ENCODE peak calls at places on chromosomes 12 and 14, in four cellular contexts. One of them, this sample, is unnamed.

GRCh38 chr14:76827696-76828301 is 1.6 kb downstream of the LRRC74A start:
- DNase-seq in heart right ventricle: peak
- DNase-seq in spleen: no peak
- DNase-seq in body of pancreas: peak
- DNase-seq in this sample: no peak

GRCh38 chr14:66643344-66643743 is 135.4 kb downstream of the GPHN start:
- DNase-seq in body of pancreas: no peak
- DNase-seq in heart right ventricle: no peak
- DNase-seq in spleen: no peak
- DNase-seq in this sample: no peak

GRCh38 chr12:113248046-113248825 is 27.0 kb downstream of the TPCN1 start:
- DNase-seq in heart right ventricle: no peak
- DNase-seq in body of pancreas: no peak
- DNase-seq in spleen: peak
- DNase-seq in this sample: no peak

GRCh38 chr12:25041006-25041741 is 92.3 kb upstream of the BCAT1 start:
- DNase-seq in heart right ventricle: peak
- DNase-seq in spleen: no peak
- DNase-seq in body of pancreas: no peak
- DNase-seq in this sample: no peak

GRCh38 chr12:82708507-82708906 is 21.8 kb downstream of the TMTC2 start:
- DNase-seq in heart right ventricle: peak
- DNase-seq in spleen: no peak
- DNase-seq in body of pancreas: peak
- DNase-seq in this sample: no peak

GRCh38 chr12:125005652-125006051 is 12.2 kb downstream of the BRI3BP start:
- DNase-seq in spleen: no peak
- DNase-seq in body of pancreas: no peak
- DNase-seq in heart right ventricle: no peak
- DNase-seq in this sample: no peak

GRCh38 chr12:53613821-53614220 is 12.4 kb downstream of the ATF7 start:
- DNase-seq in heart right ventricle: no peak
- DNase-seq in spleen: no peak
- DNase-seq in body of pancreas: no peak
- DNase-seq in this sample: no peak

GRCh38 chr12:79006306-79006705 is 141.7 kb downstream of the SYT1 start:
- DNase-seq in body of pancreas: no peak
- DNase-seq in spleen: no peak
- DNase-seq in heart right ventricle: no peak
- DNase-seq in this sample: no peak

GRCh38 chr14:35814371-35815005 is 5.4 kb upstream of the RALGAPA1 start:
- DNase-seq in spleen: no peak
- DNase-seq in heart right ventricle: peak
- DNase-seq in body of pancreas: peak
- DNase-seq in this sample: no peak

GRCh38 chr14:61469771-61470170 is 148.4 kb downstream of the PRKCH start:
- DNase-seq in spleen: no peak
- DNase-seq in heart right ventricle: no peak
- DNase-seq in body of pancreas: no peak
- DNase-seq in this sample: no peak

DNA sequence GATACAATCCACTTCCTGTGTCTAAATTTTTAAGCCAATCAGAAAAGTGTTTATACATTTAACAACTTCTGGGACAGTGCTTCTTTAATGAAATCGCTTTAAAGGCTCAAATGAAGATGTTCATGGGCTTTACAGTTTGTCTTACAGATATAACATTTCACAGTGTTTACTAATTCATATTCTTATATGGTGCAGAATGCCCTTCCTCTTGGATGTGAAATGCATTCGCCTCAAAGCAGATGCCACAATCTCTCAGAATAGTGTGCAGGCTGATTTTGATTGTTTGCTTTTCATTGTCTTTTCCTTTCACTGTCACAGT is 200.1 kb upstream of the FOXN3 start:
- DNase-seq in spleen: no peak
- DNase-seq in heart right ventricle: no peak
- DNase-seq in body of pancreas: no peak
- DNase-seq in this sample: no peak
- H3K4me3 ChIP-seq in spleen: no peak
- H3K4me3 ChIP-seq in heart right ventricle: peak
- H3K4me3 ChIP-seq in body of pancreas: no peak
- H3K4me3 ChIP-seq in this sample: peak

DNA sequence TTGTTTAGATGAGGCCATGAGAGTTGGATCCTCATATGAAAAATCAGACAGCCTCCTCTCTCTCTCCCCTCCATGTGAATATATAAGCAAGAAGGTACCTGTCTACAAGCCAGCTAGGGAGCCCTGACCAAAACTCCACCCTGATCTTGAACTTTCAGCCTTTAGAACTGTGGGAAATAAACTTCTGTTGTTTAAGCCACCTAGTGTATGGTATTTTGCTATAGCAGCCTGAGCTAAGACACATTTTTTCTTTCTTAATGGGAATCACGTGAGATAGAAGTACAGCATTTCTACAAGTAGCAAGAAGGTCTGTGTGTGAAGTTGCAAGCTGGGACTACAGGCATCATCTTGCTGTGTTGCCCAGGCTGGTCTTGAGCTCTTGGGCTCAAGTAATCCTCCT is 16.3 kb upstream of the ABHD12B start:
- DNase-seq in body of pancreas: no peak
- DNase-seq in heart right ventricle: no peak
- DNase-seq in spleen: no peak
- DNase-seq in this sample: no peak
- TF ChIP-seq CTCF in body of pancreas: no peak
- TF ChIP-seq CTCF in heart right ventricle: no peak
- TF ChIP-seq CTCF in spleen: no peak
- TF ChIP-seq CTCF in this sample: no peak

DNA sequence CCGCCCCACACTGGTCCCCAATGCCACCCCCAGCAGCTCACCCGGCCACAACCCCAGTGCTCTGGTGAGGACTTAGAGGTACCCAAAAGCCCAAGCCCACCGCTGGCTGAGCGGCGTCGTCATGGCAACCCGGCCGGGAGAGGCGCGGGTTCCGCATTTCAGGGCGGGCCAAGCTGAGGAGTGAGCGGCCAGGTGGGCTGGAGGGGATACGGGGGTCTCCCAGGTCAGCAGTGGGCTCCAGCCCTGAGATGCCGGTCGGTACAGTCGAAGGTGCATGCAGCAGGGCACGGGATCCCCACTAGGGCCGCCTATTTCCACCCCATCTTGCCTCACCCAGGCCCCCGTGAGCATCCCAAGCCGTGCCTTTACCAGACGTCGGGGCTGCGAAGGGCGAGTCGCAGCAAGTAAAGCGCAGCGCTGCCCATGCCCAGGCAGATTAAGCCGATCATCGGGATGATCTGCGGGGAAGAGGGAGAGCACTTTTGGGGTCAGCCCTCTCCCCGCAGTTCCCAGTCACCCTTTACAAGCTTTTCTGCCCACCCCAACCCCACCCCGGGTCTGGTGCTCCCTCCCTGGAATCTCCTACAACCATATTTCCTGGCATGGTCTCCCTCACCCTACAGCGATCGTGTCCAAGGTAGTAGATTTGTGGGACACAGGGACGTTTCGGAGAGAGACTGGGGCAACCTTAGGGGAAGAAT is 6.9 kb downstream of the SHMT2 start:
- DNase-seq in spleen: peak
- DNase-seq in heart right ventricle: no peak
- DNase-seq in body of pancreas: no peak
- DNase-seq in this sample: no peak
- H3K4me3 ChIP-seq in spleen: peak
- H3K4me3 ChIP-seq in heart right ventricle: peak
- H3K4me3 ChIP-seq in body of pancreas: no peak
- H3K4me3 ChIP-seq in this sample: no peak

DNA sequence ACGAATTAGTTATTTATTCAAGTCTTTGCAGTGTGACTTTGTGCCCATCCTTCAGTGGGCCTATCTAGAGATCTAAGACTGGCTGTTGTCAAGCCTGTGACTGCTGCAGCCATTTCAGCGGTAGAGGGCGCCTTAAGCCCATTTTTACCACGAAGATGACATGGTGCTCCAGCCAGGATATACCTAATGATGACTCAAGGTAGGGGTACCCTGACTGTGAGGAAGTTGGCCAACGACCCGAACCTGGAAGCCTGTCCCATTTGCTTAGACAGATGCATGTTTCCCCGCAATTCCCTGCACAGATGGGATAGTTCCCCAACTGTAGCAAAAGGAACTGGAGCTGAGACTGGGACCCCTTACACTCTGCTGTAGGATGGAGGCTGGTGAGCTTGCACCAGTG is 41.3 kb downstream of the RAB3IP start:
- DNase-seq in spleen: no peak
- DNase-seq in body of pancreas: no peak
- DNase-seq in heart right ventricle: no peak
- DNase-seq in this sample: no peak
- TF ChIP-seq CTCF in spleen: no peak
- TF ChIP-seq CTCF in body of pancreas: no peak
- TF ChIP-seq CTCF in heart right ventricle: no peak
- TF ChIP-seq CTCF in this sample: peak

DNA sequence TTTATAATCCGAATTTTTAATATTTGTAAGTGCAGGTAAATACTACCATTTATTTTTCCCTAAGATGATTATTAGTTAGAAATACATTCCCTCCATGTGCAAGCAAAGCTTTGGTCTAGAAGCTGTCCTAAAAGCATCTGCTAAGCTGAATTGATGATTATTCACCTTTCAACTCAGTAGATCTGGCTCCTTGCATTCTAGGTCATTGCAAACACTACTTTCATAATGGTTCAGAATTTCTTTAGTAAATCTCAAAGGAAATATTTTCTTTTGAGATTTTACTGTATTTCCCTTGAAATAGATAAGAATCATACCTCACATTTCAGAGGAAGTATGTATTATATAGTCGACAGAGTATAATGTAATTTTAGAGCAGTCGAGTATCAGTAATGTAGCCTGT is 2.4 kb downstream of the ETNK1 start:
- DNase-seq in heart right ventricle: no peak
- DNase-seq in spleen: no peak
- DNase-seq in body of pancreas: no peak
- DNase-seq in this sample: no peak
- H3K4me3 ChIP-seq in heart right ventricle: peak
- H3K4me3 ChIP-seq in spleen: peak
- H3K4me3 ChIP-seq in body of pancreas: no peak
- H3K4me3 ChIP-seq in this sample: peak

DNA sequence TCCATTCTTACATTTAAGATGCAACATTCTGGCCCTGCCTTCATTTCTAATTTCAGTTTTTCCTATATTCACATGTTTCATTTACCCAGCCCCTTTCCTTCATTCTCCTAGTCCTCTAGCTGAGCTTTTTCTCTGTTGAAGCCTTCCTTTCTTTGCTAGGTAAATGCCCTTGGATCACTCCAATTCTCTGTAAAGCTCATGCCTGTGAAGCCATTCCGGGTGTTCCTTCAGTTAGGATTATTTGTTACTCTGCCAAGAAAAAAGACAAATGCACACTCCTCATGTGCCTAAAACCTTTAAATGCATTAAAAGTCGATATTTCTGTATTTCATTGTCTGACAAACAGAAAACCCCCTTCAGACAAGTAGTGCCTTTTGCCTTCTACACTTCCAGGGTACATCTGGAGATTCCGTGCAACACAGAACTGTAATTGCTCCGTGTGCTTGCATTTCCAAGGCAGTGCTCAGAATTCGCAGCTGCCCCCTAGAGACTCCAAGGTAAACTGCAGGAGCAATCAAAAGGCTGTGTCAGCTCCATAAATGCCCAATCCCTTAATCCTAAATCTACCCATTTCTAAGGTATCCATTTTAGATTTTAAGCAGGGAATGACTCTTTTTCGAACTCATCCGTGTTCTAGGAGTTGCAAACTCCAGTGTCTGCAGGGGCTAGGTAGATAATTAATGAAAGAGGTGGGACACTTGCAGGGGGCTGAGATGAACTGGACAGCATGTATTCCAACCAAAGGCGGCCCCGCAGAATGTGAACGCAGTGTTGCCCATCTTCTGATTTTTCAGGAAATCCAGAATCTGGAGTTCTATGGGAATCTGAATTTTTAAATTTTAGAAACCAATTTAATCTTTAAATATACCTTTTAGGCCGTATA is 320.2 kb downstream of the GRIN2B start:
- DNase-seq in body of pancreas: peak
- DNase-seq in heart right ventricle: peak
- DNase-seq in spleen: no peak
- DNase-seq in this sample: no peak
- TF ChIP-seq CTCF in body of pancreas: peak
- TF ChIP-seq CTCF in heart right ventricle: peak
- TF ChIP-seq CTCF in spleen: peak
- TF ChIP-seq CTCF in this sample: peak